ENCODE peak calls at places on chromosomes 4 and X, in six cellular contexts. V is progenitor cell of endocrine pancreas, F is dorsolateral prefrontal cortex, N is OCI-LY7, S is A549, H is fibroblast of pulmonary artery. G is an unnamed sample.
A peak's percentile ranks its signal among the peaks of the same experiment; 100 is the strongest.

GRCh38 chrX:100663651-100664050 is 19.7 kb downstream of the SRPX2 start:
- DNase-seq in S (no peak), H (no peak), V (no peak), N (no peak), F (no peak), G (no peak)

GRCh38 chrX:97026406-97026805 is 142.7 kb downstream of the RPA4 start:
- DNase-seq in H (peak; percentile 44), V (no peak), N (peak; percentile 4), F (no peak), S (peak; percentile 19), G (no peak)

GRCh38 chr4:46975841-46976551 is 17.4 kb downstream of the GABRA4 start:
- DNase-seq in N (no peak), H (peak; percentile 7), S (no peak), V (no peak), F (no peak), G (no peak)

GRCh38 chr4:141258558-141258957 is 37.9 kb downstream of the ZNF330 start:
- DNase-seq in V (no peak), S (no peak), F (no peak), N (no peak), H (no peak), G (no peak)

GRCh38 chr4:150581611-150582010 is 340 bp upstream of the MAB21L2 start:
- DNase-seq in F (no peak), V (no peak), H (peak; percentile 71), S (no peak), N (no peak), G (no peak)

GRCh38 chr4:26303008-26303407 is 17.8 kb upstream of the RBPJ start:
- DNase-seq in H (no peak), N (no peak), S (no peak), V (no peak), F (no peak), G (no peak)

GRCh38 chr4:62274782-62275181 is 1074.7 kb downstream of the ADGRL3 start:
- DNase-seq in F (no peak), V (no peak), H (no peak), N (no peak), S (no peak), G (no peak)

GRCh38 chr4:169810325-169811323 is 52.9 kb upstream of the HPF1 start:
- DNase-seq in V (peak; percentile 10), S (peak; percentile 76), N (peak; percentile 71), F (no peak), H (peak; percentile 90), G (no peak)

GRCh38 chr4:78156520-78156919 is 99.4 kb downstream of the FRAS1 start:
- DNase-seq in H (no peak), S (no peak), F (no peak), N (no peak), V (no peak), G (no peak)

GRCh38 chrX:151680805-151681204 is 14.5 kb upstream of the PRRG3 start:
- DNase-seq in S (peak; percentile 58), F (peak; percentile 51), N (peak; percentile 44), H (peak; percentile 12), V (peak; percentile 48), G (no peak)

GRCh38 chr4:2847297-2847871 is 3.7 kb downstream of the ADD1 start:
- DNase-seq in S (no peak), V (no peak), F (no peak), N (no peak), H (no peak), G (no peak)

GRCh38 chrX:12702509-12703091 is 88.6 kb upstream of the PRPS2 start:
- DNase-seq in H (peak; percentile 7), V (no peak), S (peak; percentile 17), N (peak; percentile 10), F (no peak), G (no peak)

GRCh38 chr4:165502919-165503907 is 124.4 kb downstream of the CPE start:
- DNase-seq in H (peak; percentile 68), N (no peak), S (peak; percentile 31), V (no peak), F (no peak), G (no peak)

GRCh38 chr4:120902925-120903324 is 19.6 kb downstream of the PRDM5 start:
- DNase-seq in N (no peak), F (no peak), S (no peak), H (no peak), V (no peak), G (no peak)

GRCh38 chr4:77076889-77077635 is 1.3 kb upstream of the CCNI start:
- DNase-seq in S (no peak), F (no peak), N (peak; percentile 16), H (no peak), V (no peak), G (no peak)

GRCh38 chr4:7759221-7759620 is 180.4 kb downstream of the AFAP1 start:
- DNase-seq in N (peak; percentile 55), V (no peak), F (no peak), S (no peak), H (no peak), G (no peak)

GRCh38 chr4:37830640-37831039 is 4.2 kb downstream of the PGM2 start:
- DNase-seq in H (no peak), S (no peak), V (no peak), N (no peak), F (no peak), G (no peak)

GRCh38 chr4:59612235-59612634 is 1587.9 kb upstream of the ADGRL3 start:
- DNase-seq in V (no peak), H (peak; percentile 79), F (no peak), S (peak; percentile 2), N (no peak), G (no peak)

GRCh38 chrX:107483976-107484726 is 34.7 kb downstream of the FRMPD3 start:
- DNase-seq in V (no peak), S (no peak), H (peak; percentile 2), N (no peak), F (no peak), G (peak; percentile 51)

GRCh38 chr4:155241225-155241624 is 32.8 kb downstream of the NPY2R start:
- DNase-seq in H (no peak), V (no peak), N (no peak), F (no peak), S (no peak), G (no peak)

GRCh38 chr4:7939377-7940108 is at the start of gene AFAP1:
- DNase-seq in H (peak; percentile 86), N (peak; percentile 10), V (peak; percentile 90), F (peak; percentile 94), S (peak; percentile 69), G (peak; percentile 89)

GRCh38 chr4:118918388-118918787 is 29.7 kb downstream of the SYNPO2 start:
- DNase-seq in V (no peak), S (peak; percentile 10), H (peak; percentile 94), N (no peak), F (no peak), G (no peak)

GRCh38 chr4:3384771-3385701 is 56.7 kb upstream of the HGFAC start:
- DNase-seq in V (no peak), F (peak; percentile 47), S (no peak), H (no peak), N (no peak), G (no peak)

GRCh38 chrX:155747520-155747919 is 133.6 kb upstream of the VAMP7 start:
- DNase-seq in H (peak; percentile 21), F (no peak), S (no peak), N (no peak), V (no peak), G (peak; percentile 20)

GRCh38 chrX:40291553-40291952 is 193.8 kb upstream of the BCOR start:
- DNase-seq in F (no peak), S (no peak), V (no peak), N (no peak), H (no peak), G (no peak)

GRCh38 chrX:40285876-40286275 is 188.1 kb upstream of the BCOR start:
- DNase-seq in N (no peak), F (no peak), H (no peak), V (no peak), S (no peak), G (no peak)

GRCh38 chrX:40284852-40285251 is 187.1 kb upstream of the BCOR start:
- DNase-seq in V (no peak), F (no peak), S (no peak), N (no peak), H (no peak), G (no peak)

GRCh38 chrX:40290519-40290918 is 192.8 kb upstream of the BCOR start:
- DNase-seq in F (no peak), N (no peak), H (no peak), S (no peak), V (no peak), G (no peak)
- TF ChIP-seq CTCF in F (no peak), N (no peak), H (no peak), S (no peak), V (no peak), G (no peak)

GRCh38 chr4:99047710-99048109 is 40.9 kb downstream of the ADH5 start:
- DNase-seq in V (no peak), S (no peak), H (no peak), N (no peak), F (no peak), G (no peak)
- TF ChIP-seq CTCF in V (no peak), S (no peak), H (peak; percentile 7), N (no peak), F (no peak), G (no peak)

GRCh38 chr4:11805837-11806236 is 377.1 kb upstream of the HS3ST1 start:
- DNase-seq in S (peak; percentile 20), N (peak; percentile 2), F (no peak), V (no peak), H (peak; percentile 86), G (no peak)
- TF ChIP-seq CTCF in S (peak; percentile 25), N (peak; percentile 47), F (peak; percentile 41), V (peak; percentile 55), H (peak; percentile 85), G (peak; percentile 51)

GRCh38 chrX:44972132-44972531 is 99.1 kb downstream of the KDM6A start:
- DNase-seq in S (no peak), H (no peak), N (no peak), V (no peak), F (no peak), G (no peak)

GRCh38 chrX:44975666-44976263 is 102.8 kb downstream of the KDM6A start:
- DNase-seq in H (no peak), N (peak; percentile 3), F (no peak), S (peak; percentile 12), V (no peak), G (no peak)

GRCh38 chrX:44974462-44974861 is 101.5 kb downstream of the KDM6A start:
- DNase-seq in F (no peak), H (peak; percentile 11), S (peak; percentile 25), V (no peak), N (no peak), G (no peak)

GRCh38 chrX:44971674-44972073 is 98.7 kb downstream of the KDM6A start:
- DNase-seq in F (no peak), V (no peak), H (no peak), N (no peak), S (no peak), G (no peak)

GRCh38 chrX:44973420-44973932 is 100.5 kb downstream of the KDM6A start:
- DNase-seq in F (no peak), H (no peak), V (no peak), N (no peak), S (no peak), G (no peak)
- TF ChIP-seq CTCF in F (no peak), H (no peak), V (no peak), N (no peak), S (no peak), G (no peak)

GRCh38 chr4:138003248-138003647 is 238.9 kb downstream of the SLC7A11 start:
- DNase-seq in V (no peak), N (no peak), F (no peak), S (no peak), H (no peak), G (no peak)

GRCh38 chr4:138010639-138011038 is 231.5 kb downstream of the SLC7A11 start:
- DNase-seq in S (no peak), F (no peak), V (no peak), N (no peak), H (no peak), G (no peak)

GRCh38 chr4:138005486-138005885 is 236.7 kb downstream of the SLC7A11 start:
- DNase-seq in N (no peak), S (no peak), F (no peak), V (no peak), H (no peak), G (no peak)

GRCh38 chr4:138007572-138007971 is 234.6 kb downstream of the SLC7A11 start:
- DNase-seq in F (no peak), N (no peak), S (no peak), V (no peak), H (peak; percentile 15), G (no peak)
- TF ChIP-seq CTCF in F (no peak), N (peak; percentile 53), S (no peak), V (peak; percentile 42), H (peak; percentile 42), G (no peak)

G was measured in uterus.